ENCODE peak calls at places on chromosomes 5 and 9, in four cellular contexts. B, V, K and U are unnamed samples.
A peak's percentile ranks its signal among the peaks of the same experiment; 100 is the strongest.

GRCh38 chr9:19894975-19895374 is 106.1 kb upstream of the SLC24A2 start:
- DNase-seq in V (no peak), B (no peak), K (no peak), U (no peak)

GRCh38 chr5:137651022-137651421 is 84.9 kb downstream of the KLHL3 start:
- DNase-seq in V (no peak), B (no peak), K (no peak), U (no peak)

GRCh38 chr9:109117856-109118801 is 1.6 kb downstream of the TMEM245 start:
- DNase-seq in K (peak; percentile 65), B (peak; percentile 22), V (no peak), U (peak; percentile 89)

GRCh38 chr5:54760182-54760935 is 225.0 kb downstream of the ESM1 start:
- DNase-seq in K (no peak), V (no peak), B (no peak), U (no peak)

GRCh38 chr5:158819095-158819494 is 280.6 kb downstream of the EBF1 start:
- DNase-seq in V (no peak), K (no peak), B (no peak), U (no peak)

GRCh38 chr5:69360442-69360841 is 8.9 kb downstream of the AK6 start:
- DNase-seq in K (no peak), V (no peak), B (no peak), U (no peak)

GRCh38 chr5:8961956-8962355 is 583.9 kb downstream of the SEMA5A start:
- DNase-seq in B (no peak), V (no peak), K (no peak), U (no peak)

GRCh38 chr9:35935755-35936509 is 22.0 kb downstream of the OR2S2 start:
- DNase-seq in K (no peak), V (no peak), B (no peak), U (no peak)

GRCh38 chr9:111180801-111181200 is 142.5 kb upstream of the LPAR1 start:
- DNase-seq in V (no peak), K (no peak), B (no peak), U (no peak)

GRCh38 chr9:87158779-87159178 is 211.5 kb upstream of the GAS1 start:
- DNase-seq in V (no peak), K (no peak), B (no peak), U (no peak)

GRCh38 chr9:16258708-16259107 is 611.8 kb downstream of the BNC2 start:
- DNase-seq in V (no peak), K (no peak), B (no peak), U (no peak)

GRCh38 chr5:3862906-3863305 is 267.3 kb downstream of the IRX1 start:
- DNase-seq in K (no peak), B (no peak), V (no peak), U (no peak)

GRCh38 chr5:68420476-68421344 is 205.2 kb downstream of the PIK3R1 start:
- DNase-seq in V (no peak), K (no peak), B (peak; percentile 55), U (peak; percentile 93)

GRCh38 chr9:89674667-89675402 is 70.0 kb downstream of the GADD45G start:
- DNase-seq in K (no peak), V (peak; percentile 61), B (peak; percentile 89), U (no peak)

GRCh38 chr5:179405426-179406030 is 60.3 kb upstream of the ADAMTS2 start:
- DNase-seq in V (no peak), B (no peak), K (no peak), U (no peak)

GRCh38 chr9:37187713-37188439 is 67.5 kb downstream of the ZCCHC7 start:
- DNase-seq in K (no peak), B (no peak), V (no peak), U (no peak)

GRCh38 chr9:137303031-137303892 is 1.2 kb upstream of the NRARP start:
- DNase-seq in V (no peak), B (peak; percentile 20), K (no peak), U (no peak)

GRCh38 chr9:135053133-135053532 is 34.3 kb upstream of the OLFM1 start:
- DNase-seq in B (no peak), V (no peak), K (no peak), U (no peak)

GRCh38 chr5:141855265-141856029 is 22.8 kb downstream of the PCDH1 start:
- DNase-seq in B (peak; percentile 95), K (no peak), V (no peak), U (no peak)

DNA sequence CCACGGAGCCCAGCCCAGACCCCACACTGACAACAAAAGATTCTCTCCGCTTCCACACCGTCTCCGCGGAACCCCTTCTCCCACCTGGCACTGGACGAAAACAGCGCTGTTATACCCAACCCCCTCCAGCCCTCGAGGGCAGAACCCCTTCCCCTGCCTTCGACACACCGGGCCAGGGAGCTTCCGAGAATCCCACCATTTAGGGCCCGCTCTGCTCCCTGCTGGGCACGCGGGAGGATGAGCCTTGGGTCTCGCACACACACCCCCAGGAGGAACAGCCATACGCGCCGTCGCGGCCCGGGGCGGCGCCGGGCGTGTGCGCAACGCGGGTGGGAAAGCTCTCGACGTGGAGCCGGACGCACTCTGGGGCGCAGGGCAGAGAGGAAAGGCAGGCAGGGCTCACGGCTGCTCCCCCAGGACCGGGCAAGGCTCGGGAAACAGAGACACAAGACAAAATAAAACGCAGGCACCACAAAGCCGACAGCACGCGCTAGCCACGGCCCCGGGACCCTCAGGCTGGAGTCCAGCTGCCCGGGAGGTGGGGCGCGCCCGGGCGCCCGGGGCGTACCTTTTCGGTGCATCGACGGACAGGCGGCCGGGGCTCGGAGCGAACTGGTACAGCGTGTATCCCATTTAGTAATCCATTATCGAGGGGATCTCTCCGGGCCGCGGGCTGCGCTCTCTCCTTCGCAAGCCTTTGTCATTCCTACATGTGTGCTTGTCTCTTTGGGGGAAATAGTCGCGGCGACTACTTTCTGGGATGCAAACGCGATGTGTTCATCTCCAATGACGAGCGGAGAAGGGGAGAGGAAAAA is 799 bp downstream of the SEMA6A start:
- DNase-seq in B (peak; percentile 69), V (peak; percentile 25), K (no peak), U (no peak)
- TF ChIP-seq FOXJ3 in B (no peak), V (no peak), K (no peak), U (no peak)

GRCh38 chr9:118318770-118319443 is 614.7 kb downstream of the TLR4 start:
- DNase-seq in K (no peak), B (peak; percentile 1), V (no peak), U (no peak)
- TF ChIP-seq FOXJ3 in K (no peak), B (no peak), V (no peak), U (no peak)

DNA sequence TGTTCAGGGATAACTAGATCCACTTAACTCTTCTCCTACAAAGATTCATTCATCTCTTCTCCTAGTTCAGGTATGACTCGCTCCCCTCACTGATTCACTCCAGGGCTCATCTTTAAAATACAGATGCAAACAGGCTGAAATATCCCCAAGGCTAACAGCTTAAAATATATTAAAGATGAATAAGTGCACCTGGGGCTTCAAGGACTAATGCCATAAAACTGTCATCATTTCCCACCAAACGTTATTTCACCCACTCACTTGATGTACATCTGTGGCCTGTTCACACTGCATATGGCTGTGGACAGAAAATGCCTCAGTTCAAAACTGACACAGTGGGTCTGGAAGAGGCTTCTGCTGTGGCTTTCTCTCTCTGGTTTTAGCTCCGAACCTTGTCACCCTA is 366.9 kb downstream of the DEPDC1B start:
- DNase-seq in K (no peak), V (no peak), B (no peak), U (no peak)
- TF ChIP-seq FOXJ3 in K (no peak), V (no peak), B (no peak), U (no peak)

GRCh38 chr9:70117835-70118319 is 74.2 kb downstream of the MAMDC2 start:
- DNase-seq in K (peak; percentile 29), B (no peak), V (no peak), U (no peak)

GRCh38 chr9:70121818-70122436 is 78.3 kb downstream of the MAMDC2 start:
- DNase-seq in K (no peak), B (no peak), V (no peak), U (no peak)

GRCh38 chr9:70119786-70120185 is 76.1 kb downstream of the MAMDC2 start:
- DNase-seq in B (no peak), K (no peak), V (no peak), U (no peak)

GRCh38 chr9:70123695-70124094 is 80.0 kb downstream of the MAMDC2 start:
- DNase-seq in B (no peak), V (no peak), K (no peak), U (no peak)

DNA sequence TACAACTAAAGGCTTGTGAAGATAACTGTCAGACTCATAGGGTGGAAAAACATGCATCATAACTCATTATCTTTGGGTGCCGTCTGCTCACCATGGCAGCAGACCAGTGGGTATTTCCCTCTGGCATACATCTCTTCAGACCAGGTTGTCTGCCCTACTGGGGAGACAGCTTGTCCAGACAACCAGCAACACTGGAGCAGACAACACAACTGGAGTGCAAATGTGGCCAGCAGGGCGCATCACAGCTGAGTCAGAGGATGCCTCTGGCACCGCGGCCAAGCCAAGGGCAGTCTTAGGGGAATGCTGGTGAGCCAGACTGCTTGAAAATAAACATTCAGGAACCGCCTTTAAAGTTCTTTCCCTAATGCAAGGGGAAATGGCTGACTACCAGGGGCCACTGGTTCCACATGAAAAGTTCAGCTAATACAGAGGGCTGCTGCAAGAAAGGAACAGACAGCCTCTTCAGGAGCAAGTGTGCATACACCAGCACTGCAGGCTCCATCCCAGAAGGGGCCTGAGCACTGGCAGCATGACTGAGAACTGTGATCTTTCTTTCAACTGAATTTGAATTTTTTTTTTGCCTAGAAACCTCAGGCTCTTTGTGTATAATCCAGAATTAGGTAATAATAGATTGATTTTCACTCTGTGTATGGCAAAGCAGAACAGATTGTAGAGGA is 77.3 kb downstream of the MAMDC2 start:
- DNase-seq in B (peak; percentile 30), K (no peak), V (peak; percentile 18), U (no peak)
- TF ChIP-seq FOXJ3 in B (no peak), K (no peak), V (no peak), U (no peak)

DNA sequence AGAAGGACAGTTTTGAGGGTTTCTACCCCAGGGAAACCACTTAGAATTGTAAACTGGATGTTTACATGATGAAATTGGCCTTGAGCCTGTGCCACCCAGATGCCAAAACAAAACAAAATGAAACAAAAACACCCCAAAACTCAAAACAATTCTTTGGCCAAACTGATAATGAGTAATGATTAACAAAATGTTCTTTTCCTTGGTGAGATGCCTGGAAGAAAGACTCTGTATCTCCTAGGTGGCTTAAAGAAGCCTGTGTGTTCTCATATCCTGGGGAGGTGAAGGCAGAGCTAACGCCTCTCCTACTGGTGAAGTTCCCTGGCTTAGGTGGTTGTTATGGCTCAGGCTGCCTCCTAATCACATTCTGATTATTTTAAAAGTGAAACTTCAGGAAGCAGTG is 120.5 kb downstream of the NPR3 start:
- DNase-seq in K (no peak), B (no peak), V (no peak), U (no peak)
- TF ChIP-seq FOXJ3 in K (no peak), B (no peak), V (no peak), U (no peak)

GRCh38 chr9:78574354-78575036 is 277.6 kb downstream of the PSAT1 start:
- DNase-seq in K (no peak), V (no peak), B (no peak), U (no peak)
- TF ChIP-seq FOXJ3 in K (no peak), V (no peak), B (no peak), U (no peak)

GRCh38 chr9:78745331-78745730 is 448.4 kb downstream of the PSAT1 start:
- DNase-seq in V (no peak), K (no peak), B (no peak), U (no peak)
- TF ChIP-seq FOXJ3 in V (no peak), K (no peak), B (no peak), U (no peak)

GRCh38 chr5:1036504-1037122 is 28.0 kb downstream of the NKD2 start:
- DNase-seq in V (no peak), B (peak; percentile 17), K (no peak), U (no peak)

GRCh38 chr5:1037671-1038416 is 29.2 kb downstream of the NKD2 start:
- DNase-seq in B (peak; percentile 18), K (no peak), V (no peak), U (no peak)

GRCh38 chr5:1035421-1036405 is 27.1 kb downstream of the NKD2 start:
- DNase-seq in B (peak; percentile 37), K (no peak), V (no peak), U (no peak)

GRCh38 chr5:1038417-1039209 is 30.0 kb downstream of the NKD2 start:
- DNase-seq in K (no peak), B (peak; percentile 10), V (no peak), U (no peak)

GRCh38 chr5:1037123-1037670 is 28.6 kb downstream of the NKD2 start:
- DNase-seq in B (peak; percentile 14), K (no peak), V (no peak), U (no peak)
- TF ChIP-seq FOXJ3 in B (no peak), K (no peak), V (no peak), U (no peak)